ENCODE peak calls at places on chromosomes 2 and 18, in five cellular contexts. P is esophagus squamous epithelium, G is AG04450, F is breast epithelium, X is dorsolateral prefrontal cortex. U is an unnamed sample.

GRCh38 chr18:69002233-69002632 is 204.4 kb downstream of the CCDC102B start:
- DNase-seq in P (no peak), G (no peak), F (no peak), X (no peak), U (no peak)

GRCh38 chr2:227180286-227180685 is 15.9 kb downstream of the COL4A3 start:
- DNase-seq in P (no peak), G (no peak), F (no peak), X (no peak), U (no peak)

GRCh38 chr18:48991299-48992055 is 40.7 kb upstream of the SMAD7 start:
- DNase-seq in P (no peak), G (no peak), F (no peak), X (no peak), U (no peak)

GRCh38 chr2:202114798-202115197 is 41.7 kb downstream of the KIAA2012 start:
- DNase-seq in P (no peak), G (no peak), F (no peak), X (no peak), U (no peak)

GRCh38 chr2:132881540-132881939 is 211.5 kb upstream of the LYPD1 start:
- DNase-seq in P (no peak), G (no peak), F (no peak), X (no peak), U (no peak)

GRCh38 chr18:55419132-55419938 is 168.7 kb downstream of the TCF4 start:
- DNase-seq in P (no peak), G (no peak), F (no peak), X (no peak), U (peak; percentile 13)

GRCh38 chr2:96083064-96083889 is 33.1 kb downstream of the ADRA2B start:
- DNase-seq in P (no peak), G (no peak), F (no peak), X (no peak), U (no peak)

GRCh38 chr2:76391663-76392062 is 680.9 kb upstream of the GCFC2 start:
- DNase-seq in P (no peak), G (no peak), F (no peak), X (no peak), U (no peak)

GRCh38 chr2:137508739-137509384 is 455.4 kb upstream of the HNMT start:
- DNase-seq in P (no peak), G (no peak), F (no peak), X (no peak), U (no peak)

GRCh38 chr18:63681449-63682381 is 20.0 kb upstream of the SERPINB3 start:
- DNase-seq in P (no peak), G (no peak), F (no peak), X (no peak), U (peak; percentile 76)

GRCh38 chr2:233801357-233802131 is 23.4 kb downstream of the MROH2A start:
- DNase-seq in P (no peak), G (no peak), F (no peak), X (peak; percentile 28), U (peak; percentile 51)

GRCh38 chr2:163471947-163472346 is 263.9 kb downstream of the FIGN start:
- DNase-seq in P (no peak), G (no peak), F (no peak), X (no peak), U (peak; percentile 36)

GRCh38 chr2:224075588-224075987 is 36.5 kb upstream of the SERPINE2 start:
- DNase-seq in P (no peak), G (no peak), F (no peak), X (no peak), U (no peak)

GRCh38 chr2:40072442-40073232 is 293.6 kb upstream of the THUMPD2 start:
- DNase-seq in P (no peak), G (no peak), F (no peak), X (no peak), U (no peak)

GRCh38 chr2:71938659-71939587 is 208.7 kb downstream of the CYP26B1 start:
- DNase-seq in P (no peak), G (no peak), F (no peak), X (no peak), U (no peak)

GRCh38 chr18:48153641-48154481 is 223.4 kb upstream of the SMAD2 start:
- DNase-seq in P (no peak), G (no peak), F (no peak), X (no peak), U (peak; percentile 47)

GRCh38 chr2:20614201-20615045 is 36.5 kb downstream of the HS1BP3 start:
- DNase-seq in P (no peak), G (no peak), F (peak; percentile 60), X (peak; percentile 1), U (no peak)

GRCh38 chr2:119126650-119127049 is 31.9 kb downstream of the C1QL2 start:
- DNase-seq in P (no peak), G (no peak), F (no peak), X (no peak), U (peak; percentile 10)

GRCh38 chr18:42533010-42533409 is 578.0 kb downstream of the PIK3C3 start:
- DNase-seq in P (no peak), G (no peak), F (no peak), X (no peak), U (no peak)

GRCh38 chr2:73077424-73077795 is 5.9 kb upstream of the SFXN5 start:
- DNase-seq in P (no peak), G (no peak), F (no peak), X (no peak), U (no peak)
- TF ChIP-seq CTCF in P (no peak), G (no peak), F (no peak), X (no peak), U (no peak)

DNA sequence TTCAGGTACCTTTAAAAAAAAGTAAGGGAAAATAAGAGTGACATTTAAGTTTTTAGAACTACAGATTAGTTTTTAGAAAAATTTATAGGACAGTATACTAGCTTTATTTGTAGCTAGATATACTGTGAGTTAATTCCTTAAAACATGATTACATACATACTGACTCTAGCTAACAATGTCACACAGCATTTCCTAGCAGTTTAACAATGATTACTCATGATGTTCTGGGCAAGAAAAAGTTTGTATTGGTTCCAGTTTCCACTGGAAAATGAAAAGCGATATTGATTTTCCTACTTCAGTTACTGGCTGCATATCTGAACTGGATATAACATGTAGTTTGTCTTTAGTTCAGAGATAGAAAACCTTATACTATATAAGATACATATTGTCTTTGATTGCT is 19.4 kb downstream of the SLC39A6 start:
- DNase-seq in P (no peak), G (no peak), F (no peak), X (no peak), U (no peak)
- H3K4me3 ChIP-seq in P (no peak overlapping the region), G (no peak overlapping the region), F (no peak overlapping the region), X (no peak overlapping the region), U (no peak overlapping the region)

GRCh38 chr2:12930382-12930781 is 213.6 kb downstream of the TRIB2 start:
- DNase-seq in P (no peak), G (no peak), F (no peak), X (no peak), U (no peak)

GRCh38 chr2:12929806-12930205 is 213.1 kb downstream of the TRIB2 start:
- DNase-seq in P (no peak), G (no peak), F (no peak), X (no peak), U (no peak)

GRCh38 chr2:12931211-12931844 is 214.6 kb downstream of the TRIB2 start:
- DNase-seq in P (no peak), G (peak; percentile 30), F (no peak), X (no peak), U (peak; percentile 49)

GRCh38 chr2:12934181-12934756 is 217.5 kb downstream of the TRIB2 start:
- DNase-seq in P (no peak), G (no peak), F (no peak), X (no peak), U (no peak)

DNA sequence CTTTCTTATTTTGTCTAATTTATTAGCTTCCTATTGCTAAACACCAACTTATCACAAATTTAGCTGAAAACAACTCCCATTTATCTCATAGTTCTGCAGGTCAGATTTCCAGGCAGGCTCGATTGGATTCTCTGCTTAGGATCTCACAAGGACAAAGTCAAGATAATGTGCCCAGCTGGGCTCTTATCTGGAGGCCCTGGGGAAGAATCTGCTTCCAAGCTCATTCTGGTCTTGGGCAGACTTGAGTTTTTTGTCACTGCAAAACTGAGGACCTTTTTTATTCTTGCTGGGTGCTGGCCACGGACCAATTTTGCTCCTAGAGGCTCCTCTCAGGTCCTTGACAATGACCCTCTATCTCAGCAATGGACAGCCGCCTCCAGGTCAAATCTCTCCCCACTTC is 215.5 kb downstream of the TRIB2 start:
- DNase-seq in P (no peak), G (no peak), F (no peak), X (no peak), U (no peak)
- TF ChIP-seq CTCF in P (no peak), G (no peak), F (no peak), X (no peak), U (no peak)

DNA sequence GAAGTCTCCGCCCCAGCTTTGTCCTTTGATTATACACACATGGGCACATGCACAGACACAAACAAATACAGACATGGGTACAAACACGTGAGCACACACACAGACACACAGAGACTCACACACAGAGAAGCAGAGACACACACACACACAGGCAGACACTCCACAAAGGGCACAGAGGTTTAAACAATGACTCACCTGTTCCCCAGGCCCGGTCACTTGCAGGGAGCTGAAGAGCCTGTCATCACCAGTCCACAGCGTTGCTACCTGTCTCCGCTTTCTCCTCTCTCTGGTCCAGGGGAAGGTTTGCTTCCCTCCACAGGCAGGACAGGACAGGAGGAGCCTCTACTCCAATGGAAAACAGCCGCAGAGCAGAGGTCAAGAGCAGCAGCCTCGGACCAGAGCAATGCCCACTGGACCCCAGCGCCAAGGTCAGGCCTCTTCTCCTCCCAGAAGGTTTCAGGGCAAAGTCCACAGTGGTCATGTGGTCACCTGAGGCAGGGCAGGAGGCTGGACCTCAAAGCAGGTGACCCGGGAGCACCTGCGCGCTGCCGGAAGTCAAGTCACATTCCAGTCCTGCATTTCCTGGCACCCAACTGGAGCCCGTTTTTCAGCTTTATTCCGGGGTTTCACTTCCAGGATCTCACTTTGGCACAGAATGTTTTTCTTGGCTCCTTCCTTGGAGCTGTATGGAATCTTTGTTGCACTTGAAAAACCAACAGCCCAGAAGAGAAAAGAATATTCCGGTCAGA is at the start of gene RAB17:
- DNase-seq in P (no peak), G (no peak), F (no peak), X (no peak), U (peak; percentile 71)
- H3K4me3 ChIP-seq in P (peak within 1 kb of the TSS; percentile 50), G (no peak within 1 kb of the TSS), F (peak within 1 kb of the TSS; percentile 7), X (no peak within 1 kb of the TSS), U (no peak within 1 kb of the TSS)

DNA sequence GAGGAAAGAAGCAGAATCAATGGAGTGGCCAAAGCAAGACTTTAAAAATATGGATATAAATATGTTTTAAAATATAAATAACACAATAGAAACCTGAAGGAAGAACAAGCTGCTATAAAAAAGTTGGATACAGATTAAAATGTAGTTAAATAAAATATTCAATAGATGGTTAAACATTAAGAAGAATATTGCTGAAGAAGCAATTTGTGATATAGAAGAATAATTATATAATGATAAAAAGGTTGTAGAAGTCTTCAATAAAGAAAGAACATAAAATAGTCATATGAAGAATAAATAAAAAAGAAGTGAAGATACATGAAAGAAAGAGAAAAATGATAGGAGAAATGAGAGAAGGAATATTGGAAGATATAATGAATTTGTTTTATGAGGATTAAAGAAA is 392.0 kb downstream of the DSC3 start:
- DNase-seq in P (no peak), G (no peak), F (no peak), X (no peak), U (no peak)
- TF ChIP-seq CTCF in P (no peak), G (no peak), F (no peak), X (no peak), U (no peak)